ENCODE peak calls at places on chromosomes 5 and 9, in four cellular contexts. L, M, D and V are unnamed samples.

GRCh38 chr5:58999804-59000595 is 417.1 kb downstream of the RAB3C start:
- DNase-seq in L (no peak), M (no peak), D (no peak), V (peak)

GRCh38 chr9:8871396-8871795 is 1071.8 kb upstream of the DMAC1 start:
- DNase-seq in L (no peak), M (no peak), D (no peak), V (no peak)

GRCh38 chr5:165620394-165620793 is 2115.0 kb downstream of the MAT2B start:
- DNase-seq in L (no peak), M (peak), D (peak), V (no peak)

GRCh38 chr5:62051747-62052146 is 254.3 kb upstream of the KIF2A start:
- DNase-seq in L (no peak), M (no peak), D (no peak), V (no peak)

GRCh38 chr9:3875371-3876132 is 349.8 kb upstream of the RFX3 start:
- DNase-seq in L (no peak), M (no peak), D (peak), V (no peak)

GRCh38 chr5:760363-761205 is 23.9 kb downstream of the ZDHHC11B start:
- DNase-seq in L (no peak), M (no peak), D (no peak), V (no peak)

GRCh38 chr5:66960373-66961137 is 236.0 kb downstream of the CD180 start:
- DNase-seq in L (no peak), M (no peak), D (peak), V (peak)

GRCh38 chr5:135449608-135450007 is 2.5 kb upstream of the DCANP1 start:
- DNase-seq in L (no peak), M (no peak), D (no peak), V (no peak)

GRCh38 chr9:21789541-21790037 is 12.8 kb upstream of the MTAP start:
- DNase-seq in L (peak), M (peak), D (peak), V (peak)

GRCh38 chr5:53825016-53825415 is 264.6 kb downstream of the NDUFS4 start:
- DNase-seq in L (no peak), M (no peak), D (no peak), V (no peak)

GRCh38 chr5:133487093-133487492 is 125.2 kb downstream of the FSTL4 start:
- DNase-seq in L (no peak), M (no peak), D (no peak), V (no peak)

GRCh38 chr5:96094904-96095303 is 133.3 kb upstream of the ELL2 start:
- DNase-seq in L (no peak), M (no peak), D (no peak), V (no peak)

GRCh38 chr9:129052592-129052991 is 16.2 kb downstream of the MIGA2 start:
- DNase-seq in L (no peak), M (peak), D (no peak), V (no peak)

GRCh38 chr9:108473209-108474112 is 382.3 kb downstream of the ACTL7B start:
- DNase-seq in L (no peak), M (no peak), D (peak), V (peak)
- H2BK120ac ChIP-seq in L (no peak), M (no peak), D (peak), V (no peak)

DNA sequence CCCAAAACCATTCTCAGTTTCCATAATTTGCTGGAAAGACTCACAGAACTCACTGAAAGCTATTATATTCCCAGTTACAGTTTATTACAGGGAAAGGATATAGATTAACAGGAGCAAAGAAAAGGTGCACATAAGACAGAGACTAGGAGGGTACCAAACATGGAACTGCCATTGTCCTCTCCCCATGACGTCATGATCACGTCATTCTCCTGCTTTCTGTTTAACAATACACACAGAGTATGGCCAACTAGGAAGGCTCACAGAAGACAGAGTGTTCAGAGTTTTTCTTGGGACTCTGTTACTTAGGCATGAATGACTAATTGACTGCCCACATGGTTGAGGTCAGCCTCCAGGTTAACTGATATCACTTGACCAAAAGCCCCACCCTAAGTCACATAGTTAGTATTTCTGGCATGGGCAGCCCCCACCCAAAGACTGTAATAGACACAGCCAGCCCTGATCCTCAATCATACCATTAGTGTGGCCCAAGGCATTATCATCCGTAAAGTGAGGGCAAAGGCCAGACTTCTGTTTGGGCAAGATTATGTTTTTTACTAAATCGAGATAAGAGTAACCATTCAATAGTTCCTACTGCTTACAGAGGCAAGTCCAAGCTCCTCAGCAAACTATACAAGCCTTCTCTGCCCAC is 353.5 kb upstream of the POU5F2 start:
- DNase-seq in L (no peak), M (peak), D (no peak), V (no peak)
- H2BK120ac ChIP-seq in L (no peak), M (no peak), D (no peak), V (no peak)

GRCh38 chr5:127333463-127333862 is 42.9 kb downstream of the MEGF10 start:
- DNase-seq in L (no peak), M (no peak), D (no peak), V (no peak)

GRCh38 chr5:127332250-127332649 is 41.7 kb downstream of the MEGF10 start:
- DNase-seq in L (no peak), M (no peak), D (no peak), V (peak)

GRCh38 chr5:127335381-127335780 is 44.8 kb downstream of the MEGF10 start:
- DNase-seq in L (no peak), M (peak), D (no peak), V (no peak)

GRCh38 chr5:127326438-127326837 is 35.8 kb downstream of the MEGF10 start:
- DNase-seq in L (no peak), M (no peak), D (no peak), V (peak)

DNA sequence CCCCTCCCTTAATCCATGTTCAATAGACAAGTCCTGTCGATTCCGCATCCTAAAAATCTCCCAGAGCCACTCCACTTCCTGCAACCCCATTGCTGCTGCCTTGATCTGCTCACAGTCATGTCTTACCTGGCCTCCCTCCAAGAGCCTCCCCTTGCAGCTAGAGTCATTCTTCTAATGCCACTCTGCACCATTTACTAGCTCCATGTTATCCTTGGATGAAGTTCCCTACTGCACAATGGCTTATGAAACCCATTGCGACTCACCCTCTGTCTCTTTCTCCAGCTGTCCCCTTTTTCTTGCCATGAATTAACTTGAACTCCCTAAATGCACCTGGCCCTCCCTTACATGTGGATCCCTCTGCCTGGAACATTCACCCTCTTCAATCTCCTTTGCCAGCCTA is 39.5 kb downstream of the MEGF10 start:
- DNase-seq in L (no peak), M (no peak), D (no peak), V (no peak)
- H2BK120ac ChIP-seq in L (no peak), M (no peak), D (no peak), V (no peak)

GRCh38 chr5:88256872-88257271 is 11.8 kb downstream of the TMEM161B start:
- DNase-seq in L (no peak), M (peak), D (no peak), V (peak)
- H2BK120ac ChIP-seq in L (no peak), M (no peak), D (no peak), V (no peak)

GRCh38 chr5:150168864-150169263 is 2.3 kb downstream of the CDX1 start:
- DNase-seq in L (no peak), M (no peak), D (no peak), V (no peak)

GRCh38 chr5:150166193-150167162 is at the start of gene CDX1:
- DNase-seq in L (no peak), M (no peak), D (no peak), V (peak)

GRCh38 chr5:150167908-150168307 is 1.3 kb downstream of the CDX1 start:
- DNase-seq in L (no peak), M (no peak), D (no peak), V (peak)

GRCh38 chr5:150164640-150165039 is 1.9 kb upstream of the CDX1 start:
- DNase-seq in L (no peak), M (no peak), D (peak), V (no peak)

DNA sequence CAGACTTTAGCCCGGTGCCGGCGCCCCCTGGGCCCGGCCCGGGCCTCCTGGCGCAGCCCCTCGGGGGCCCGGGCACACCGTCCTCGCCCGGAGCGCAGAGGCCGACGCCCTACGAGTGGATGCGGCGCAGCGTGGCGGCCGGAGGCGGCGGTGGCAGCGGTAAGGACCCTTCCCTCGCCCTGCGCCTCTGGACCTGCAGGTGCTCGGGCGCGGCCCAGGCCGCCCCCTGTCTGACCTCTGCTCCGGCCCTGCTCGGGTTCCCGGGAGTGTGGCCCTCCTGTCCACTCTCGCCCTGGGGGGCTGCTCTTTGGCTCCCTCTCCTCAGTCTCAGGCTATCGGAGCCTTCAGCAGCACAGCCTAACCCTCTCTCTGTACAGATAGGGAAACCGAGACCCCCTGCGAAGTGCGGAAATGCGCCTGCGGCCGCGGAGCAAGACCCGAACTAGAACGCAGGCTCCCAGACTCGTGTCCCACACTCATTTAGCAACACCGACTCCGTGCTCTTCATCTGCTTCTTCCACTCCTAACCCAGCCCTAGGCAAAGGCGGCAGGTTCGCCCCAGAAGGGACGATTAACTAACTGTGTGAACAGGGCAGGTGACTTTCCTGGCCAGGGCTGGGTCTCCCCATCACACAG is 703 bp downstream of the CDX1 start:
- DNase-seq in L (no peak), M (no peak), D (no peak), V (peak)
- H2BK120ac ChIP-seq in L (no peak), M (no peak), D (no peak), V (no peak)

GRCh38 chr5:139341689-139342422 is at the start of gene PAIP2:
- DNase-seq in L (peak), M (peak), D (peak), V (peak)
- H2BK120ac ChIP-seq in L (no peak), M (peak), D (peak), V (no peak)

GRCh38 chr5:33166971-33167370 is 273.8 kb upstream of the TARS1 start:
- DNase-seq in L (no peak), M (no peak), D (no peak), V (peak)
- H2BK120ac ChIP-seq in L (no peak), M (no peak), D (no peak), V (no peak)